ENCODE peak calls at places on chromosome 1, in six cellular contexts. O, T, V, B, A and R are unnamed samples.

GRCh38 chr1:155208406-155208655 is 164 bp upstream of the MTX1 start:
- DNase-seq in O (no peak), T (no peak), V (no peak), B (no peak), A (no peak), R (no peak)

GRCh38 chr1:87348346-87349019 is 19.8 kb downstream of the LMO4 start:
- DNase-seq in O (no peak), T (no peak), V (no peak), B (no peak), A (no peak), R (no peak)

GRCh38 chr1:161801955-161802354 is 35.8 kb downstream of the ATF6 start:
- DNase-seq in O (no peak), T (peak), V (no peak), B (no peak), A (no peak), R (no peak)

GRCh38 chr1:112717263-112717662 is 2.1 kb upstream of the PPM1J start:
- DNase-seq in O (no peak), T (no peak), V (no peak), B (no peak), A (no peak), R (no peak)

GRCh38 chr1:43854473-43854872 is 79.1 kb upstream of the ARTN start:
- DNase-seq in O (no peak), T (no peak), V (no peak), B (no peak), A (no peak), R (no peak)

GRCh38 chr1:111695801-111696200 is 43.4 kb downstream of the INKA2 start:
- DNase-seq in O (no peak), T (no peak), V (no peak), B (no peak), A (no peak), R (no peak)

GRCh38 chr1:22275626-22276395 is 132.9 kb upstream of the WNT4 start:
- DNase-seq in O (peak), T (no peak), V (peak), B (peak), A (no peak), R (peak)

GRCh38 chr1:213429642-213430041 is 378.6 kb downstream of the RPS6KC1 start:
- DNase-seq in O (no peak), T (no peak), V (no peak), B (no peak), A (no peak), R (no peak)

GRCh38 chr1:157455318-157455717 is 97.0 kb downstream of the FCRL5 start:
- DNase-seq in O (no peak), T (no peak), V (no peak), B (no peak), A (no peak), R (no peak)

GRCh38 chr1:68120136-68120791 is 69.8 kb upstream of the DIRAS3 start:
- DNase-seq in O (peak), T (no peak), V (no peak), B (peak), A (no peak), R (no peak)

GRCh38 chr1:44543064-44543815 is 131.0 kb downstream of the TMEM53 start:
- DNase-seq in O (no peak), T (no peak), V (no peak), B (no peak), A (no peak), R (no peak)

GRCh38 chr1:200332716-200333115 is 77.1 kb downstream of the ZNF281 start:
- DNase-seq in O (no peak), T (no peak), V (no peak), B (no peak), A (no peak), R (no peak)

GRCh38 chr1:175318633-175319032 is 126.1 kb upstream of the KIAA0040 start:
- DNase-seq in O (no peak), T (no peak), V (no peak), B (no peak), A (no peak), R (no peak)

GRCh38 chr1:21334214-21335087 is 44.2 kb upstream of the ECE1 start:
- DNase-seq in O (peak), T (peak), V (peak), B (peak), A (peak), R (peak)

GRCh38 chr1:225710804-225711203 is 57.9 kb upstream of the ENAH start:
- DNase-seq in O (no peak), T (peak), V (no peak), B (no peak), A (no peak), R (no peak)

GRCh38 chr1:2238361-2239055 is 10.4 kb downstream of the SKI start:
- DNase-seq in O (no peak), T (no peak), V (no peak), B (no peak), A (peak), R (no peak)

GRCh38 chr1:84479998-84480397 is 932 bp downstream of the RPF1 start:
- DNase-seq in O (no peak), T (no peak), V (no peak), B (no peak), A (no peak), R (no peak)

GRCh38 chr1:147717051-147717705 is 43.2 kb downstream of the GJA5 start:
- DNase-seq in O (no peak), T (no peak), V (no peak), B (no peak), A (no peak), R (no peak)

GRCh38 chr1:226575436-226576390 is 27.1 kb downstream of the STUM start:
- DNase-seq in O (no peak), T (peak), V (peak), B (no peak), A (no peak), R (no peak)

DNA sequence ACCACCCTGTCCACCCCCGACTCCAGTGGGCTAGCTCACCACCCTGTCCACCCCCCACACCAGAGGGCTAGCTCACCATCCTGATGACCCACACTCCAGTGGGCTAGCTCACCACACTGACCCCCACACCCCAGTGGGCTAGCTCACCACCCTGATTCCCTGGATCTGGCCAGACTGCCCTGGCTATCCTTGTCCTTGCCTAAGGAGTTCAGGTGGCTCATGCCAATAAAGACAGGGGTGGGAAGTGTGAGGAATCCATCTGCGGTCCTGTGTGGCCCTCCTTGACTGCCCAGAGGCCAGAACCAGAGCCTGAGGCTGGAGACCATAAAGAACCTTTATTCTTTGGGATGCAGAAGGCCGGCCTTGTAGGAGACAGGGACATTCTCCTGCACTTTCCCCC is 3.6 kb downstream of the PADI1 start:
- DNase-seq in O (no peak), T (no peak), V (no peak), B (no peak), A (no peak), R (no peak)
- H3K27ac ChIP-seq in O (no peak), T (no peak), V (no peak), B (no peak), A (no peak), R (no peak)

GRCh38 chr1:164602142-164602429 is 43.1 kb downstream of the PBX1 start:
- DNase-seq in O (no peak), T (no peak), V (no peak), B (no peak), A (no peak), R (peak)
- H3K4me3 ChIP-seq in O (no peak), T (peak), V (no peak), B (no peak), A (no peak), R (peak)

DNA sequence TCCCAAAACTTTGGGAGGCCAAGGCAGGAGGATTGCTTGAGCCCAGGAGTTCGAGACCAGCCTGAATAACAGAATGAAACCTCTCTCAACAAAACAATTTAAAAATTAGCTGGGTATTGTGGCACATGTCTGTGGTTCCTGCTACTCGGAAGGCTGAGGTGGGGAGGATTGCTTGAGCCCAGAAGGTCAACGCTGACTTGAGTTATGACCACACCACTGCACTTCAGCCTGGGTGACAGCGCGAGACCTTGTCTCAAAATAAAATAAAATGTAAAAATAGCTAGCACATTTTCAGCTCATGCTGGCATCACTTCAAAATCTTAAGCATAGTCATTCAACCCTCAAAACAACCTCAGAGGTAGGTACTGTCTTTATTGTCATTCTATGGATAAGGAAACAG is 6.4 kb downstream of the JAK1 start:
- DNase-seq in O (no peak), T (no peak), V (no peak), B (no peak), A (no peak), R (no peak)
- H3K27ac ChIP-seq in O (no peak), T (no peak), V (no peak), B (no peak), A (no peak), R (no peak)

DNA sequence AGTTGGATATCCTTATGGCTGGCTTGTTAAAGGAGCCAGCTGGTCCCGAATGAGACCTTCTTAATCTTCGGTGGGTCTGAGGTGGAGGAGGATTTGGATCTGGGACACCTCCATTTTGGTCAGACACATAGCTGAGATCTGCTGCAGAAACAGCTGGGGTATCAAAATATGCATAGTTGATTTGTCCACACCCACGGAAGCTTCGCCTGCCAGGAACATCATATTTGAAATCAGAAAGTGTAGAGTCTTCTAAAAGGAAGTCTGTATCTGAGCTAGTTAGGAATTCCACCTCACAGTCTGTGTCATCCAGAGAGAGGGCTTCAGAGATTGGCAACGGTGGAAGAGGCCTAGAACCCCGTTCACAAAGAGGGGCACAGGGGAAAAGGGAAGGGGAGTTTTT is 12.3 kb downstream of the ERRFI1 start:
- DNase-seq in O (no peak), T (no peak), V (no peak), B (no peak), A (no peak), R (no peak)
- H3K4me3 ChIP-seq in O (no peak), T (no peak), V (no peak), B (no peak), A (no peak), R (no peak)

DNA sequence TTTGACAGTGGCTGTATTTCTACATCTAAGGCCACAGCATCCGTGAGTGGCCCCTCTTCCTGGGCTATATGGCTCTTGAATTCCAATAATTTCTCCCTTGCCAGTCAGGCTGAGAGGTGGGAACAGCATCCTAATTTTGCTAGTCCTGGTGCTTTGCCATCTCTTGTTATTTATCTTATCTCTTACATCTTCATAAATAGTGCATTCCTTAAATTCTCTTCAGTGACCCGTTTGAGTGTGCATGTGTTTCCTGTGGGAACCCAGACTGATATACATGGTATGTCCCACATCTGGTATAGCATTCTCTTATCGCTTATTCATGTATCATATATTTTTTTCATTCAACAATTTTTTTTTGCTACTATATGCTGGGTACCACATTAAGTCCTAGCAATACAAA is 9.9 kb downstream of the S100A11 start:
- DNase-seq in O (peak), T (no peak), V (no peak), B (no peak), A (no peak), R (no peak)
- H3K27ac ChIP-seq in O (no peak), T (no peak), V (no peak), B (no peak), A (no peak), R (no peak)